ENCODE peak calls at places on chromosomes 12 and 14, in eight cellular contexts. One of them, this sample, is unnamed.

GRCh38 chr14:34035177-34035933 is 84.5 kb upstream of the EGLN3 start:
- DNase-seq in AG04449: no peak
- DNase-seq in transverse colon: peak
- DNase-seq in fibroblast of mammary gland: no peak
- DNase-seq in brain microvascular endothelial cell: no peak
- DNase-seq in bronchial epithelial cell: peak
- DNase-seq in body of pancreas: no peak
- DNase-seq in epithelial cell of esophagus: peak
- DNase-seq in this sample: no peak

GRCh38 chr12:124938606-124939427 is 24.4 kb upstream of the UBC start:
- DNase-seq in AG04449: no peak
- DNase-seq in transverse colon: peak
- DNase-seq in fibroblast of mammary gland: peak
- DNase-seq in brain microvascular endothelial cell: peak
- DNase-seq in bronchial epithelial cell: peak
- DNase-seq in body of pancreas: peak
- DNase-seq in epithelial cell of esophagus: peak
- DNase-seq in this sample: peak

GRCh38 chr14:94392510-94392935 is 4.1 kb upstream of the SERPINA1 start:
- DNase-seq in AG04449: peak
- DNase-seq in transverse colon: no peak
- DNase-seq in fibroblast of mammary gland: peak
- DNase-seq in brain microvascular endothelial cell: peak
- DNase-seq in bronchial epithelial cell: peak
- DNase-seq in body of pancreas: peak
- DNase-seq in epithelial cell of esophagus: peak
- DNase-seq in this sample: peak

GRCh38 chr14:69943084-69943797 is 64.0 kb downstream of the SMOC1 start:
- DNase-seq in AG04449: no peak
- DNase-seq in transverse colon: no peak
- DNase-seq in fibroblast of mammary gland: no peak
- DNase-seq in brain microvascular endothelial cell: no peak
- DNase-seq in bronchial epithelial cell: no peak
- DNase-seq in body of pancreas: peak
- DNase-seq in epithelial cell of esophagus: no peak
- DNase-seq in this sample: no peak

GRCh38 chr12:39329015-39329414 is 113.9 kb downstream of the KIF21A start:
- DNase-seq in AG04449: no peak
- DNase-seq in transverse colon: no peak
- DNase-seq in fibroblast of mammary gland: peak
- DNase-seq in brain microvascular endothelial cell: peak
- DNase-seq in bronchial epithelial cell: peak
- DNase-seq in body of pancreas: no peak
- DNase-seq in epithelial cell of esophagus: peak
- DNase-seq in this sample: peak

GRCh38 chr12:26704684-26705475 is 128.1 kb downstream of the ITPR2 start:
- DNase-seq in AG04449: no peak
- DNase-seq in transverse colon: no peak
- DNase-seq in fibroblast of mammary gland: no peak
- DNase-seq in brain microvascular endothelial cell: no peak
- DNase-seq in bronchial epithelial cell: no peak
- DNase-seq in body of pancreas: no peak
- DNase-seq in epithelial cell of esophagus: no peak
- DNase-seq in this sample: no peak

GRCh38 chr14:89767861-89768268 is 186.7 kb downstream of the EFCAB11 start:
- DNase-seq in AG04449: no peak
- DNase-seq in transverse colon: peak
- DNase-seq in fibroblast of mammary gland: peak
- DNase-seq in brain microvascular endothelial cell: peak
- DNase-seq in bronchial epithelial cell: peak
- DNase-seq in body of pancreas: peak
- DNase-seq in epithelial cell of esophagus: peak
- DNase-seq in this sample: no peak

GRCh38 chr12:3224530-3224903 is 147.3 kb downstream of the TSPAN9 start:
- DNase-seq in AG04449: no peak
- DNase-seq in transverse colon: no peak
- DNase-seq in fibroblast of mammary gland: no peak
- DNase-seq in brain microvascular endothelial cell: no peak
- DNase-seq in bronchial epithelial cell: no peak
- DNase-seq in body of pancreas: no peak
- DNase-seq in epithelial cell of esophagus: no peak
- DNase-seq in this sample: no peak

GRCh38 chr12:95412826-95413311 is 61.1 kb upstream of the METAP2 start:
- DNase-seq in AG04449: peak
- DNase-seq in transverse colon: no peak
- DNase-seq in fibroblast of mammary gland: peak
- DNase-seq in brain microvascular endothelial cell: peak
- DNase-seq in bronchial epithelial cell: peak
- DNase-seq in body of pancreas: no peak
- DNase-seq in epithelial cell of esophagus: peak
- DNase-seq in this sample: peak

GRCh38 chr12:95809000-95809680 is 18.6 kb upstream of the NTN4 start:
- DNase-seq in AG04449: no peak
- DNase-seq in transverse colon: no peak
- DNase-seq in fibroblast of mammary gland: no peak
- DNase-seq in brain microvascular endothelial cell: no peak
- DNase-seq in bronchial epithelial cell: no peak
- DNase-seq in body of pancreas: no peak
- DNase-seq in epithelial cell of esophagus: no peak
- DNase-seq in this sample: no peak

GRCh38 chr14:68140111-68140741 is 320.6 kb downstream of the RAD51B start:
- DNase-seq in AG04449: peak
- DNase-seq in transverse colon: peak
- DNase-seq in fibroblast of mammary gland: peak
- DNase-seq in brain microvascular endothelial cell: peak
- DNase-seq in bronchial epithelial cell: peak
- DNase-seq in body of pancreas: peak
- DNase-seq in epithelial cell of esophagus: peak
- DNase-seq in this sample: peak

GRCh38 chr12:53696285-53696654 is 20.4 kb upstream of the ATP5MC2 start:
- DNase-seq in AG04449: no peak
- DNase-seq in transverse colon: peak
- DNase-seq in fibroblast of mammary gland: peak
- DNase-seq in brain microvascular endothelial cell: peak
- DNase-seq in bronchial epithelial cell: peak
- DNase-seq in body of pancreas: peak
- DNase-seq in epithelial cell of esophagus: peak
- DNase-seq in this sample: peak

GRCh38 chr12:108134744-108135143 is 5.7 kb downstream of the WSCD2 start:
- DNase-seq in AG04449: no peak
- DNase-seq in transverse colon: no peak
- DNase-seq in fibroblast of mammary gland: no peak
- DNase-seq in brain microvascular endothelial cell: no peak
- DNase-seq in bronchial epithelial cell: no peak
- DNase-seq in body of pancreas: no peak
- DNase-seq in epithelial cell of esophagus: no peak
- DNase-seq in this sample: no peak

GRCh38 chr14:100535287-100536131 is 51.7 kb downstream of the BEGAIN start:
- DNase-seq in AG04449: no peak
- DNase-seq in transverse colon: peak
- DNase-seq in fibroblast of mammary gland: no peak
- DNase-seq in brain microvascular endothelial cell: no peak
- DNase-seq in bronchial epithelial cell: no peak
- DNase-seq in body of pancreas: peak
- DNase-seq in epithelial cell of esophagus: no peak
- DNase-seq in this sample: no peak

DNA sequence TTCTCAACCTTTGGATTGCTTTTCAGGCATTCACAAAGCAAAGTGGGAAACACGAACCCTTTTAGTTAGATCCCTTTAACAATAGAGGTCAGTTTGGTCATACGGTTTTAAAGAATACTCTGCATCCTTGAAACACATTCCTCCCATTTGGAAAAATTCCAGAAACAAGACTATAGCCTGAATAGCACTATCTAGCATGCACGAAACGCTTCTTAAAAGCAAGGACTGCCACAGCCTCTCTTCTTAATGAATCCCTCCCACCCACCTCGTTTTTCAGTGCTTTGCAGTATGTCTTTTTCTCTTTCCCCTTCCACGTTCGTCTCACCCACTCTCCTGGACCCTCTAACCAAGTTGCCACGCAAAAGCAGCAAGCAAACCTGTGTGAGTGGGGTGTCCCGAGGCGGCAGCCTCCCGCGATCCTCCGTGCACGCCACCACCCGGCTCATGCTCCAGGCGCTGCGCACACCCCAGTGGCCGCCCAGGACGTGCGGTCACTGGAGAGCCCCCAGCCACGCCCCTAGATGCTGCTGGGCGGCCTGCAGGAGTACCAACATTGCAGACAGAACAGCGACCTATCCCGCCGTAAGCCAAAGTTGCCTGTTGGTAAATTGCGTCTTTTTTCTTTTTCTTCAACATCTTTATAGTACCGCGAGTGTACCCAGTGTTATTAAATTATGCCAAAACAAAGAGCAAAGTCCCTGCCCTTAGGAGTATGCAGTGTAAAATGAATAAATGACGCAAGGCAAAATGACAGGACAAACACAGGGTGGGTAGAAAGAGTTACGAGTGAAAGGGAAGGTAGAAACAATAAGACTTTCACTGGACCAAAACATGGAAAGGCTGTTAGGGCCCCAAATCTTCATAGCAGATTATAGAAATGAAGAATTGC is at the start of gene SLC38A4:
- DNase-seq in AG04449: no peak
- DNase-seq in transverse colon: peak
- DNase-seq in fibroblast of mammary gland: peak
- DNase-seq in brain microvascular endothelial cell: no peak
- DNase-seq in bronchial epithelial cell: no peak
- DNase-seq in body of pancreas: peak
- DNase-seq in epithelial cell of esophagus: no peak
- DNase-seq in this sample: no peak
- H3K4me3 ChIP-seq in AG04449: peak
- H3K4me3 ChIP-seq in transverse colon: peak
- H3K4me3 ChIP-seq in fibroblast of mammary gland: peak
- H3K4me3 ChIP-seq in brain microvascular endothelial cell: peak
- H3K4me3 ChIP-seq in bronchial epithelial cell: no peak
- H3K4me3 ChIP-seq in body of pancreas: no peak
- H3K4me3 ChIP-seq in epithelial cell of esophagus: peak
- H3K4me3 ChIP-seq in this sample: peak

DNA sequence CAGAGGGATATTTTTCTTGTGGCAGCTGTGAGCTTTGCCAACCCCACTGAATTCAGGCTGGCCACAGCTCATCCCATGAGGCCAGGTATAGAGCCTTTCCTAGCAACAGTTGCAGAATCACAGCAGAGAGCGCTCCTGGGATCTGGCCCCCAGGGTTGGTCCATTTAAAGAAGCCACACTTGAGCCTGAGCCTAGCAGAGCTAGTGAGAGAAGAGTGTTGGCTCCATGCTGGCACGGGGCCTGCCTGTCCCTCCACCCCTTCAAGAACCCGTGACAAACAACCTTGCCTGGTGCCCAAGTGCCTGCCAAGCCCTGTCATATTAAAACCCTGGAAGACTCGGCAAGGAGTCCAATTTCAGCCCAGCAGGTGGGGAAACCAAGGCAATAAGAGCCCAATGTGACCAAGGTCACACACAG is 91.6 kb downstream of the LRRC74A start:
- DNase-seq in AG04449: no peak
- DNase-seq in transverse colon: no peak
- DNase-seq in fibroblast of mammary gland: no peak
- DNase-seq in brain microvascular endothelial cell: no peak
- DNase-seq in bronchial epithelial cell: no peak
- DNase-seq in body of pancreas: peak
- DNase-seq in epithelial cell of esophagus: no peak
- DNase-seq in this sample: no peak
- H3K4me3 ChIP-seq in AG04449: peak
- H3K4me3 ChIP-seq in transverse colon: no peak
- H3K4me3 ChIP-seq in fibroblast of mammary gland: no peak
- H3K4me3 ChIP-seq in brain microvascular endothelial cell: no peak
- H3K4me3 ChIP-seq in bronchial epithelial cell: no peak
- H3K4me3 ChIP-seq in body of pancreas: no peak
- H3K4me3 ChIP-seq in epithelial cell of esophagus: no peak
- H3K4me3 ChIP-seq in this sample: peak

DNA sequence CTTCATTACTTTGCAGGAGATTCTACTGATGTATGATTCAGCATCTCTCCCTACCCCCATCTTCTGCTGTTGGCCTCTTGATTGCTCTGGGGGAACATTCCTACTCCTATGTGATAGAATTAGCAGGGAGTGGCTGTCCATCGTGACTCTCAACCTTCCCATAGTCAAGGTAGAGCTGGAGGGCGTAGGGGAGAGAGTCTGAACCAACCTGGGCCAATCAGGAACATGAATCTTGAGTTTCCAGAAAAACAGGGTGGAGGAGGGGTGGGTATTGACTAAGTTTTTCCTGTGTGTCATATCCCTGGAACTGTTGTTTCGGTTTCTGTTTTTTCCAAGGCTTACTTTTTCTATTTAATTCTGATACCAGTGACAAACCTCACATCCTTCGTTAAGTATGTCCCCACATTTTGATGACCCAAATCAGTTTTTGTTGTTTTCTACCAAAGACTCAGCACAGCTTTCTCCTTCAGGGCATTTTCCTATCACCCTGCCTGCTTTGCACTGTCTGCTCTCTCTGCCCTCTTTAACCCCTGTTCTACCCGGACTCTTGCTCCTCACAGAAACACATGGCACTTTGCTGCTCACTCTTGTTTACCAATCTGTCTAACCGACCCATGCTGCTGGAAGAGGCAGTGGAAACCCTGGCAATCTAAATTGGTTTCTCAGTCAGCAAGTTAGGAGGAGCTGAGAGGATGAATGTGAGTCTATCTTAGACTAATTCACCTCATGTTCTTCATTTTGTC is 1428.3 kb downstream of the AACS start:
- DNase-seq in AG04449: no peak
- DNase-seq in transverse colon: no peak
- DNase-seq in fibroblast of mammary gland: peak
- DNase-seq in brain microvascular endothelial cell: no peak
- DNase-seq in bronchial epithelial cell: peak
- DNase-seq in body of pancreas: no peak
- DNase-seq in epithelial cell of esophagus: peak
- DNase-seq in this sample: no peak
- H3K4me3 ChIP-seq in AG04449: no peak
- H3K4me3 ChIP-seq in transverse colon: no peak
- H3K4me3 ChIP-seq in fibroblast of mammary gland: no peak
- H3K4me3 ChIP-seq in brain microvascular endothelial cell: no peak
- H3K4me3 ChIP-seq in bronchial epithelial cell: no peak
- H3K4me3 ChIP-seq in body of pancreas: no peak
- H3K4me3 ChIP-seq in epithelial cell of esophagus: no peak
- H3K4me3 ChIP-seq in this sample: no peak

DNA sequence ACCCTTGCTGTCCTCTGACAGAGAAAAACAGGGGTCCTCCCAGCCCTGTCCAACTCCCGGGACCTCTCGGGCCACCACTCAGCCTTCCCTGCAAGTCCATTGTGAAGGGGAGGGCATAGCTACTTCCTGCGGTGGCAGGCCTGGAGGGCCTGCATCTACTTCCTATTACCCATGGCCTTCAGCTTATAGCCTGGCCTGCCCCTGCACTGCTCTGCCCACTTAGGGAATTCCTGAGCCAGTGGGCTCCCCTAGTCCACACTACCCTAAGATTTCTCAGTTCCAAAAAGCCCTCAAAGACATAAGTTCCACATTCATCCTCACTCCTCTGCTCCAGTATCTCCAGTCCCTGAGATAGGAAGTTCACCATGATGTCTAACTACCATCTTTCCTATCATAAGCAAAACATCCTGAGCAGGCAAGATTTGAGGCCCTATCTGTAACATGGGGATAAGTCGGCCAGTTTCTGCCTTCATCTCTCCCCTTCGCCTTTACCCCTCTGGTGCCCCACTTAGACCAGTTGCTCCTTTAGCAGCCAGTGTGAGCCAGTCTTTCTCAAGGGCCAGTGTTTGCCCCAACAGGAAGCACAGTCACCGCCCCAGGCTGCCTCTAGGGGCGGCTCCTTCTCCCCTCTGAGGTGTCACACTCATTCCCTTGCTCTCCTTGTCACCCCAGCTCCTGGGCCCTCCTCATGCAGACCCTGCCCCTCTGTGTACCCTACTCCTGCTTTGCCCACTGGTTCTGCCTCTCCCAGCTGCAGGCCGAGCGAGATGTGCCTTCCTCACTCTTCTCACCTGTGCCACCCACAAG is 10.9 kb downstream of the HDAC7 start:
- DNase-seq in AG04449: no peak
- DNase-seq in transverse colon: peak
- DNase-seq in fibroblast of mammary gland: peak
- DNase-seq in brain microvascular endothelial cell: no peak
- DNase-seq in bronchial epithelial cell: peak
- DNase-seq in body of pancreas: no peak
- DNase-seq in epithelial cell of esophagus: peak
- DNase-seq in this sample: no peak
- H3K4me3 ChIP-seq in AG04449: no peak
- H3K4me3 ChIP-seq in transverse colon: no peak
- H3K4me3 ChIP-seq in fibroblast of mammary gland: no peak
- H3K4me3 ChIP-seq in brain microvascular endothelial cell: no peak
- H3K4me3 ChIP-seq in bronchial epithelial cell: no peak
- H3K4me3 ChIP-seq in body of pancreas: no peak
- H3K4me3 ChIP-seq in epithelial cell of esophagus: no peak
- H3K4me3 ChIP-seq in this sample: no peak

This sample was measured in skeletal muscle cell.